ENCODE peak calls at places on chromosomes 11 and 22, in five cellular contexts. W, T, I, Y and C are unnamed samples.

GRCh38 chr22:29215012-29215860 is 9.5 kb downstream of the EMID1 start:
- DNase-seq in W (no peak), T (no peak), I (no peak), Y (no peak), C (no peak)

GRCh38 chr11:657691-658126 is 20.6 kb downstream of the DRD4 start:
- DNase-seq in W (no peak), T (no peak), I (no peak), Y (no peak), C (no peak)

GRCh38 chr22:42280140-42280539 is 9.7 kb upstream of the TCF20 start:
- DNase-seq in W (no peak), T (no peak), I (no peak), Y (no peak), C (no peak)

GRCh38 chr11:18527512-18527911 is 770 bp upstream of the TSG101 start:
- DNase-seq in W (no peak), T (no peak), I (peak), Y (no peak), C (peak)

GRCh38 chr22:44181033-44181911 is 547 bp downstream of the PARVG start:
- DNase-seq in W (no peak), T (no peak), I (peak), Y (no peak), C (no peak)

GRCh38 chr22:50206599-50206998 is 5.8 kb downstream of the SELENOO start:
- DNase-seq in W (peak), T (no peak), I (peak), Y (peak), C (peak)

GRCh38 chr11:27423125-27423524 is 49.5 kb downstream of the LGR4 start:
- DNase-seq in W (no peak), T (no peak), I (peak), Y (no peak), C (peak)

GRCh38 chr11:65576232-65576866 is 496 bp downstream of the EHBP1L1 start:
- DNase-seq in W (no peak), T (no peak), I (no peak), Y (no peak), C (no peak)

GRCh38 chr22:49575703-49576081 is 252.0 kb downstream of the BRD1 start:
- DNase-seq in W (peak), T (no peak), I (no peak), Y (no peak), C (no peak)

GRCh38 chr11:14420223-14420622 is 61.2 kb upstream of the RRAS2 start:
- DNase-seq in W (peak), T (no peak), I (no peak), Y (no peak), C (no peak)
- H2AK5ac ChIP-seq in W (no peak), T (no peak), I (no peak), Y (peak), C (peak)

DNA sequence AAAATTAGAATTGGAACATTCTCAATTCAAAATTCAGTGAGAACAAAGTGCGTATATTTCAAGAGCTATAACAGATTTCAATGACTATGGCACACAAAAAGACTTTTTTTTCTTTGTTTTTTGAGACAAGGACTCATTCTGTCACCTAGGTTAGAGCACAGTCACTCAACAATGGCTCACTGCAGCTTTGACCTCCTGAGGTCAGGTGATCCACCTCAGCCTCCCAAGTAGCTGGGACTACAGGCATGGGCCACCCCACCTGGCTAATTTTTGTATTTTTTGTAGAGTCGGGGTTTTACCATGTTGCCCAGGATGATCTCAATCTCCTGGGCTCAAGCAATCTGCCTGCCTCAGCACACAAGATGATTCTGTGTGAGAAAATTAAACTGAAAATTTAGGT is 51.5 kb downstream of the PIK3C2A start:
- DNase-seq in W (no peak), T (no peak), I (no peak), Y (no peak), C (no peak)
- H2BK12ac ChIP-seq in W (no peak), T (no peak), I (no peak), Y (no peak), C (no peak)

GRCh38 chr22:46813816-46814597 is 51.6 kb downstream of the TBC1D22A start:
- DNase-seq in W (no peak), T (no peak), I (peak), Y (peak), C (peak)

GRCh38 chr22:46815132-46815531 is 52.7 kb downstream of the TBC1D22A start:
- DNase-seq in W (no peak), T (no peak), I (no peak), Y (peak), C (no peak)

GRCh38 chr22:46812786-46813185 is 50.3 kb downstream of the TBC1D22A start:
- DNase-seq in W (no peak), T (no peak), I (no peak), Y (peak), C (no peak)

GRCh38 chr22:46815559-46815895 is 53.1 kb downstream of the TBC1D22A start:
- DNase-seq in W (no peak), T (no peak), I (no peak), Y (peak), C (no peak)

DNA sequence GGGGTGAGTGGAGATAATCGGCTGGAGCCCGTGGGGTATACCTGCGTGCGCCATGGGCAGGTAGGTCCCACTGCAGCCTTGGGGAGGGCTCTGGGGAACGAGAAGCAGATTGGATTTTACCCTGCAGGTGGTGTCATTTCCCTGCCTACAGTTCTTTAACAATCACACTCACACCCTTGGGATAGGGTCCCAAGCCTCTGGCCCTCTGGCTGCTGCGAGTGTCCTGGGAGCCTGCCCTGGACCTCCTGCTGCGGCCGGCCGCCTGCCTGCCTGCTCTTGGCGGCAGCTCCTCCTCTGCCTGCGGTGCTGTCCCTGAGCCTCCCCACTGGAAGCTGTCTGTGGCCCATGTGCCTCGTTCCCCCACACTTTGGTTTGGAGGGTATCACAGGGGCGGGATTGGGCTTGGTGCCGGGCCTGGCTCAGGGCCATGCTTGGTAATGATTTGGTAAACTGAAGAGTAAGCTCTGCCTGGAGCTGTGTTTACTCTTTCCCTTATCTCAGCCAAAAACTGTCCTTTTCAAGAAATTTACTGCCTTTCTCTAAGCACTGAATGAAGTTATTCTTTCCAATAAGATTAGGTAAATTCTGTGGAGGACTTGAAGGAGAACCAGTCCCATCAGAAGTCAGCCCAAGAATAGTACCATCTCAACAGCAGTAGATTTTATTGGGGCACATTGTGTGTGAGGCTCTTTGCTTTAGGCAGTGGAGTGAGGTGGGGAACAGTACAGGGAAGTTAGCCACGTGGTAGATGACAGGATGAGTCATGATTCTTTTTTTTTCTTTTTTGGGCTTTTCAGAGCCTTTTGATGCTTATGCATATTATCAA is 53.7 kb downstream of the TBC1D22A start:
- DNase-seq in W (no peak), T (no peak), I (peak), Y (peak), C (peak)
- H2AK5ac ChIP-seq in W (no peak), T (no peak), I (no peak), Y (no peak), C (peak)

DNA sequence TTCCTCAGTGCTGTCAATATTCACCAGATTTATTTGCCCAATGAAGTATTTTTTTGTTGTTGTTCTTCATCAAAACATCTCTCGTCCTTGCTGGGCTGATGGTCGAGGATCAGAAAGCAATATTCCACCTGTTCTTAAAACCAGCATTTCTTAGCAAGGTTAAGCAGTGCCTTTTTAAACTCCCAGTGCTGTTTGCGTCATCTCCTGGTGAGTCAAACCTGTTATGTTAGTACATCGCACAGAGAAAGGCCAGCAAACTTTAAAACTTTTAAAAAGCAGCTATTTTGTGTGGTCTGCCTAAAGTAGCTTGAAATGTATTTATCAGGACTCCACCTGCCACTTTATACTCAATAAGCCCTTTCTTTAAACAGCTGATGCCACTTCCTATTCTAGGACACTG is 802.0 kb downstream of the KCNA4 start:
- DNase-seq in W (no peak), T (no peak), I (peak), Y (no peak), C (peak)
- H2BK12ac ChIP-seq in W (no peak), T (no peak), I (no peak), Y (no peak), C (no peak)

GRCh38 chr11:60912223-60912850 is 1.6 kb upstream of the TMEM109 start:
- DNase-seq in W (no peak), T (no peak), I (no peak), Y (no peak), C (no peak)

GRCh38 chr11:60914620-60915249 is 777 bp downstream of the TMEM109 start:
- DNase-seq in W (peak), T (no peak), I (peak), Y (peak), C (peak)

GRCh38 chr11:60915250-60915914 is 1.4 kb downstream of the TMEM109 start:
- DNase-seq in W (peak), T (peak), I (peak), Y (peak), C (peak)

GRCh38 chr11:60912851-60913550 is 957 bp upstream of the TMEM109 start:
- DNase-seq in W (no peak), T (no peak), I (peak), Y (no peak), C (no peak)

GRCh38 chr11:60913793-60914619 is at the start of gene TMEM109:
- DNase-seq in W (peak), T (peak), I (peak), Y (peak), C (peak)
- H2AK5ac ChIP-seq in W (no peak), T (peak), I (peak), Y (no peak), C (no peak)

GRCh38 chr11:128727811-128728431 is 34.0 kb downstream of the FLI1 start:
- DNase-seq in W (no peak), T (no peak), I (no peak), Y (no peak), C (no peak)
- H2BK12ac ChIP-seq in W (no peak), T (no peak), I (no peak), Y (peak), C (no peak)

GRCh38 chr11:124950606-124951330 is 3.2 kb upstream of the CCDC15 start:
- DNase-seq in W (no peak), T (no peak), I (no peak), Y (no peak), C (no peak)

GRCh38 chr11:124951341-124951740 is 2.7 kb upstream of the CCDC15 start:
- DNase-seq in W (no peak), T (no peak), I (no peak), Y (no peak), C (no peak)

DNA sequence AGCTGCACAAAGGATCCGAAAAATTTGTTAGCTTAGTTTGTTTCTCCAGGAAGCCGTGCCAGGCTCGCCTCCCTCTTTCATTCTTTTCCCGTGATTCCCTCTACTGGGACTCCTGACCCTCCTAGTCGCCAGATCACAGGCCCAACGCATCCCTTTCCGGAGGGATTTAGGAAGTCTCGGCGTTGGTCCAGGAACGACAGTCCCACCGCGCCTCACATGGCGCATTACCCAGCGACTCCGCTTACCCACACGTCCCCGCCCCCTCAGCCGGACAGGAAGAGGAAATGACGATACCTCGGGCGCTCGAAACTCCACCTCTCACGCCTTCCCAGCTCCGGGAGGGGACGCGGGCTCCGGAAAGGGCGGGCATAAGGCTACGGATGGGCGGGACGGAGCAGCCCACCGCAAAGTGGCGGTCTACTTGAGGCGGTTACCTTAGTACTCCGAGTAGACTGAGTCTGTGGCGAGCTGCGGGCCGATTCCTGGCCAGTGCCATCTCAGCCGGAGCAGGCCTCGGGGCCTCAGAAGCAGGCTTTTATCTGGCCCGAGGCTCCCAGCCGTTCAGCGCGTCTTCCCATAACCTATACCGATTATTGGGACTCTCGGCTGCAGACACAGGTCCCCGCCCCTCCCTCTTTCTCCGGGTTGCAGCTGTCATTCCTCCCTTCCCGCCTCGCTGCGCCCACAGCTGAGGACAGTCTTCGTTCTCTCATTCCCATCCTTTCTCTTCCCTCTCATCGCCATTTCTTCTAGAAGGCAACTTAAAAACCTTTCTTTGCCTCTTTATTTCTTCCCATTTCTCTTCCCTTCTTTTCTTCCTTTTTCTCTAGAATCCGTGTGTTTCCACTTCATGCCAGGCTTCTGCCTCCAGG is at the start of gene CCDC15:
- DNase-seq in W (peak), T (peak), I (peak), Y (peak), C (peak)
- H2AK5ac ChIP-seq in W (no peak), T (no peak), I (no peak), Y (no peak), C (no peak)